ENCODE peak calls at places on chromosomes 13 and 19, in seven cellular contexts. Q is HuH-7; E is aorta; R is stimulated activated CD8-positive, alpha-beta memory T cell treated with anti-CD3 and anti-CD28 coated beads, Interleukin-15, amount 100 ng/mL, for 24 hours; Z is T-helper 1 cell; S is amniotic stem cell; L is globus pallidus. M is an unnamed sample.

GRCh38 chr19:45423033-45423588 is 606 bp downstream of the ERCC1 start:
- DNase-seq in Q (no peak), E (no peak), R (peak), Z (no peak), S (no peak), L (no peak), M (no peak)

GRCh38 chr19:7393934-7394508 is 45.3 kb downstream of the ARHGEF18 start:
- DNase-seq in Q (no peak), E (no peak), R (no peak), Z (no peak), S (no peak), L (no peak), M (no peak)

GRCh38 chr19:2059422-2060201 is 8.6 kb upstream of the MKNK2 start:
- DNase-seq in Q (peak), E (peak), R (no peak), Z (no peak), S (no peak), L (peak), M (peak)

GRCh38 chr19:46000497-46001246 is 5.4 kb downstream of the CCDC61 start:
- DNase-seq in Q (no peak), E (peak), R (no peak), Z (peak), S (no peak), L (peak), M (no peak)

GRCh38 chr19:56015756-56016155 is 29.2 kb downstream of the NLRP5 start:
- DNase-seq in Q (peak), E (no peak), R (no peak), Z (no peak), S (no peak), L (no peak), M (no peak)

GRCh38 chr13:73870970-73871935 is 263.0 kb downstream of the KLF12 start:
- DNase-seq in Q (no peak), E (peak), R (no peak), Z (no peak), S (peak), L (no peak), M (no peak)

GRCh38 chr13:51590966-51591627 is 6.8 kb downstream of the WDFY2 start:
- DNase-seq in Q (no peak), E (no peak), R (no peak), Z (no peak), S (peak), L (no peak), M (peak)

GRCh38 chr13:26476111-26476743 is 81.3 kb upstream of the WASF3 start:
- DNase-seq in Q (no peak), E (peak), R (no peak), Z (no peak), S (no peak), L (no peak), M (no peak)

GRCh38 chr19:52566588-52566987 is 3.5 kb upstream of the ZNF701 start:
- DNase-seq in Q (no peak), E (no peak), R (no peak), Z (no peak), S (no peak), L (no peak), M (peak)

GRCh38 chr13:28320209-28320608 is 174.7 kb downstream of the FLT1 start:
- DNase-seq in Q (no peak), E (no peak), R (no peak), Z (no peak), S (no peak), L (no peak), M (no peak)

GRCh38 chr19:33616857-33617256 is 4.9 kb upstream of the CHST8 start:
- DNase-seq in Q (no peak), E (no peak), R (no peak), Z (no peak), S (no peak), L (no peak), M (no peak)

GRCh38 chr13:102571075-102571474 is 25.7 kb upstream of the TPP2 start:
- DNase-seq in Q (no peak), E (no peak), R (no peak), Z (no peak), S (no peak), L (no peak), M (no peak)

GRCh38 chr13:98622926-98623325 is 46.0 kb upstream of the STK24 start:
- DNase-seq in Q (no peak), E (no peak), R (no peak), Z (no peak), S (no peak), L (no peak), M (no peak)

GRCh38 chr19:55580628-55581144 is at the start of gene ZNF579:
- DNase-seq in Q (peak), E (peak), R (peak), Z (peak), S (peak), L (peak), M (peak)

GRCh38 chr19:50332014-50332263 is 2.8 kb upstream of the KCNC3 start:
- DNase-seq in Q (no peak), E (no peak), R (no peak), Z (no peak), S (no peak), L (no peak), M (no peak)

GRCh38 chr19:4552546-4552819 is 7.0 kb downstream of the SEMA6B start:
- DNase-seq in Q (no peak), E (no peak), R (no peak), Z (no peak), S (no peak), L (no peak), M (no peak)

GRCh38 chr19:56282809-56283208 is 10.3 kb downstream of the EDDM13 start:
- DNase-seq in Q (no peak), E (no peak), R (no peak), Z (no peak), S (no peak), L (no peak), M (no peak)

GRCh38 chr19:1616396-1616795 is 11.1 kb upstream of the UQCR11 start:
- DNase-seq in Q (no peak), E (no peak), R (no peak), Z (no peak), S (no peak), L (no peak), M (no peak)

GRCh38 chr13:95317037-95317989 is 16.1 kb upstream of the ABCC4 start:
- DNase-seq in Q (no peak), E (no peak), R (no peak), Z (no peak), S (no peak), L (no peak), M (no peak)

GRCh38 chr13:27851481-27851880 is 59.2 kb downstream of the GSX1 start:
- DNase-seq in Q (no peak), E (no peak), R (no peak), Z (no peak), S (no peak), L (no peak), M (no peak)

GRCh38 chr13:38543561-38543960 is 143.3 kb upstream of the FREM2 start:
- DNase-seq in Q (no peak), E (no peak), R (no peak), Z (no peak), S (no peak), L (no peak), M (no peak)

GRCh38 chr13:96967248-96967745 is 27.0 kb downstream of the OXGR1 start:
- DNase-seq in Q (peak), E (no peak), R (no peak), Z (no peak), S (peak), L (no peak), M (peak)

GRCh38 chr19:49366110-49366509 is 2.4 kb downstream of the DKKL1 start:
- DNase-seq in Q (no peak), E (no peak), R (no peak), Z (no peak), S (no peak), L (no peak), M (no peak)

GRCh38 chr13:46304546-46304945 is 82.5 kb downstream of the RUBCNL start:
- DNase-seq in Q (no peak), E (no peak), R (no peak), Z (no peak), S (no peak), L (no peak), M (no peak)

GRCh38 chr19:28313633-28314032 is 899.3 kb downstream of the UQCRFS1 start:
- DNase-seq in Q (no peak), E (no peak), R (no peak), Z (no peak), S (no peak), L (no peak), M (no peak)

GRCh38 chr13:87676254-87677042 is 5.3 kb downstream of the SLITRK5 start:
- DNase-seq in Q (no peak), E (peak), R (no peak), Z (no peak), S (no peak), L (no peak), M (no peak)

GRCh38 chr13:41428155-41428554 is 29.2 kb upstream of the RGCC start:
- DNase-seq in Q (no peak), E (no peak), R (no peak), Z (peak), S (no peak), L (peak), M (no peak)

GRCh38 chr19:40692212-40692551 is 1.7 kb upstream of the NUMBL start:
- DNase-seq in Q (no peak), E (no peak), R (no peak), Z (no peak), S (no peak), L (no peak), M (no peak)

GRCh38 chr19:10013834-10014618 is 743 bp downstream of the RDH8 start:
- DNase-seq in Q (no peak), E (no peak), R (no peak), Z (no peak), S (no peak), L (no peak), M (no peak)

GRCh38 chr13:48727252-48728011 is 73.7 kb downstream of the CYSLTR2 start:
- DNase-seq in Q (no peak), E (no peak), R (no peak), Z (no peak), S (no peak), L (no peak), M (no peak)

GRCh38 chr19:42412661-42413076 is 14.5 kb downstream of the LIPE start:
- DNase-seq in Q (no peak), E (peak), R (no peak), Z (no peak), S (no peak), L (peak), M (no peak)

GRCh38 chr13:96091164-96091931 is 1.4 kb downstream of the HS6ST3 start:
- DNase-seq in Q (no peak), E (no peak), R (no peak), Z (no peak), S (no peak), L (peak), M (no peak)

GRCh38 chr19:4843647-4843965 is 12.1 kb upstream of the TICAM1 start:
- DNase-seq in Q (no peak), E (no peak), R (no peak), Z (no peak), S (no peak), L (no peak), M (no peak)

GRCh38 chr13:100673831-100674362 is 698 bp downstream of the TMTC4 start:
- DNase-seq in Q (no peak), E (peak), R (no peak), Z (no peak), S (peak), L (peak), M (peak)

GRCh38 chr13:46382224-46382623 is 4.8 kb downstream of the RUBCNL start:
- DNase-seq in Q (no peak), E (no peak), R (no peak), Z (no peak), S (no peak), L (no peak), M (no peak)

GRCh38 chr19:35742121-35742724 is at the start of gene IGFLR1:
- DNase-seq in Q (no peak), E (peak), R (no peak), Z (peak), S (no peak), L (peak), M (no peak)

M was measured in A549.